ENCODE peak calls at places on chromosomes 11 and 22, in eight cellular contexts. C is lower lobe of right lung, D is stomach, J is astrocyte, M is left ventricle myocardium inferior, T is SJSA1, I is prostate gland, O is OCI-LY7. A is an unnamed sample.

GRCh38 chr22:21942407-21942895 is 10.2 kb downstream of the PPM1F start:
- DNase-seq in C (peak), O (no peak), J (peak), T (peak), D (peak), M (peak), I (no peak), A (peak)

GRCh38 chr11:77580712-77581337 is 8.9 kb upstream of the AQP11 start:
- DNase-seq in C (no peak), M (no peak), T (no peak), I (no peak), D (no peak), J (no peak), O (peak), A (no peak)

GRCh38 chr11:107916671-107917241 is 11.5 kb upstream of the RAB39A start:
- DNase-seq in J (no peak), M (no peak), C (no peak), I (no peak), O (peak), T (no peak), D (peak), A (no peak)

GRCh38 chr22:37912171-37912570 is 6.1 kb downstream of the MICALL1 start:
- DNase-seq in C (no peak), O (no peak), T (no peak), I (no peak), D (no peak), M (no peak), J (no peak), A (no peak)

GRCh38 chr11:119677840-119678239 is 51.2 kb downstream of the NECTIN1 start:
- DNase-seq in J (no peak), T (no peak), O (no peak), D (no peak), M (no peak), C (no peak), I (no peak), A (no peak)

GRCh38 chr22:25736378-25737011 is 5.5 kb upstream of the MYO18B start:
- DNase-seq in T (no peak), J (no peak), I (no peak), M (no peak), C (no peak), O (no peak), D (no peak), A (no peak)

GRCh38 chr22:37329239-37330140 is 47.2 kb downstream of the CYTH4 start:
- DNase-seq in T (no peak), C (no peak), J (peak), O (no peak), I (no peak), M (no peak), D (no peak), A (no peak)

GRCh38 chr11:18650859-18651557 is 16.9 kb upstream of the SPTY2D1 start:
- DNase-seq in J (no peak), I (peak), D (peak), T (peak), C (peak), M (no peak), O (peak), A (no peak)

GRCh38 chr22:22180738-22181514 is 63.7 kb upstream of the VPREB1 start:
- DNase-seq in T (no peak), J (no peak), M (no peak), I (no peak), D (no peak), O (no peak), C (no peak), A (no peak)

GRCh38 chr22:46484861-46485595 is 52.4 kb downstream of the CELSR1 start:
- DNase-seq in O (no peak), I (no peak), D (no peak), T (no peak), C (no peak), M (no peak), J (peak), A (no peak)

GRCh38 chr11:33634291-33634834 is 66.3 kb downstream of the C11orf91 start:
- DNase-seq in T (peak), J (peak), M (no peak), D (no peak), C (no peak), I (no peak), O (no peak), A (no peak)

GRCh38 chr22:25629613-25630012 is 65.1 kb downstream of the GRK3 start:
- DNase-seq in T (no peak), J (no peak), O (no peak), C (no peak), M (no peak), I (no peak), D (no peak), A (no peak)

GRCh38 chr11:7353100-7353499 is 101.4 kb downstream of the SYT9 start:
- DNase-seq in C (peak), O (peak), J (no peak), M (no peak), D (no peak), T (peak), I (no peak), A (no peak)

GRCh38 chr11:58968251-58968711 is 29.0 kb downstream of the GLYATL1 start:
- DNase-seq in O (no peak), D (peak), J (no peak), C (no peak), T (no peak), I (peak), M (peak), A (no peak)

GRCh38 chr11:87453531-87454089 is 415.9 kb downstream of the TMEM135 start:
- DNase-seq in M (no peak), D (no peak), C (no peak), I (no peak), T (no peak), J (no peak), O (peak), A (no peak)

GRCh38 chr22:36871669-36872081 is 10.9 kb downstream of the NCF4 start:
- DNase-seq in T (no peak), M (no peak), J (no peak), I (no peak), D (no peak), O (no peak), C (no peak), A (no peak)

DNA sequence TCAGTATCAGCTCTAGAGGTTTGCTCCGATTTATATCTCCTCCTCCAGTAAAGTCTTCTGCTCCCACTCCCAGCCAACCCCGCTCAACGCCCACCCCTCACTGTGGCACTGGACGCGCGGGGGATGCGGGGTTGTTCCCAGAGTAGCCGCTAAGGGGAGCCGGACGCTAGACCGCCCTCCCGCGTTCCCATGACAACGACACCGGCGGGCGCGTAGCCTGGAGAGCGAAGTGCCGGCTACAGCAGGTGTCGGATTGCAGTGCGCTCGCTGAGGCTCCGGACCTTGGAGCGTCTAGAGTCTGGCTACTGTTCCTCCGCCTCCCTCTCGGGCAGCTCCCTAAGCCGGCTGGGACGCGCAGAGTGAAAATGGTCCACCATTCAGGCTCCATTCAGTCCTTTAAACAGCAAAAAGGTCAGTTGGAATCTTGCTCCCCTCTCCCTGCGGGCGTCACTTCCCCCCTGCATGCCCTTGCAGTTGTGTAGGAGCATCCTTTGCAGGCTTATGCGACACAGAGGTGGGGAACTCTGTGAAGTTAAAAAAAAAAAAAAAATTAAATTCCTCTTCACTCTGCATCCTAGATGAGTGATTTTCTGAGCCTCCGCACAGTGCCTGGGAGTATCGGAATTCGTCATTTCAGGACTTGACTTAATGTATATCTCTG is at the start of gene ANO3:
- DNase-seq in M (peak), D (peak), T (peak), J (peak), O (no peak), I (peak), C (peak), A (peak)
- H3K4me3 ChIP-seq in M (peak), D (peak), T (no peak), J (peak), O (no peak), I (no peak), C (peak), A (no peak)

GRCh38 chr22:24159650-24160049 is 21.6 kb upstream of the SUSD2 start:
- DNase-seq in D (no peak), T (no peak), O (no peak), C (no peak), I (no peak), M (no peak), J (no peak), A (no peak)
- H3K4me3 ChIP-seq in D (no peak), T (no peak), O (no peak), C (no peak), I (no peak), M (no peak), J (no peak), A (no peak)

GRCh38 chr22:29004647-29005371 is 56.8 kb downstream of the C22orf31 start:
- DNase-seq in C (peak), M (peak), I (peak), O (no peak), T (no peak), J (peak), D (peak), A (peak)
- H3K4me3 ChIP-seq in C (peak), M (peak), I (no peak), O (no peak), T (no peak), J (no peak), D (no peak), A (no peak)

GRCh38 chr11:75981546-75981945 is 166.5 kb downstream of the UVRAG start:
- DNase-seq in M (no peak), J (no peak), O (no peak), I (no peak), T (no peak), D (no peak), C (no peak), A (no peak)

GRCh38 chr11:75982309-75982708 is 167.3 kb downstream of the UVRAG start:
- DNase-seq in D (no peak), J (no peak), I (no peak), O (no peak), M (no peak), T (no peak), C (no peak), A (no peak)

GRCh38 chr11:75980031-75980430 is 165.0 kb downstream of the UVRAG start:
- DNase-seq in C (no peak), D (no peak), O (no peak), I (no peak), J (no peak), M (no peak), T (no peak), A (no peak)
- H3K4me3 ChIP-seq in C (no peak), D (no peak), O (no peak), I (no peak), J (no peak), M (no peak), T (no peak), A (no peak)

DNA sequence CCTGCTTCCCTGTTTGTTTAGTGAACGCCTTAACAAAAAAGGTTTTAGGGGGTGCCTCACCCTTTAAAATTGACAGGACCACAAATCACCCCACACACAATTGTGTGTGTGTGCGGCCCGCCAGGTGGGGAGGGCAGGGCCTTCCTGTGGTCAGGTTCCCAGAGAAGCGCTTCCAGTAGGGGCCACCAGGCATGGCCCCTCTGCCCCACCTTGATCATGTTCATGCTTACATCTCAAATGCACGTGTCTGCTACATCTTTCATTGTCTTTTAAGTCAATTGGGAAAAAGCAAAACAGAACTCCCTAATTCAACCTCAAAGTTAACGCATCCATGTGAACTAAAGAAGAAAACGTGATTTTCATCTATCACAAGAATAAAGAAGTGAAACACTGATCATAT is 1335.3 kb downstream of the TBC1D22A start:
- DNase-seq in D (no peak), T (no peak), O (peak), M (no peak), I (no peak), J (no peak), C (no peak), A (no peak)
- H3K4me3 ChIP-seq in D (no peak), T (no peak), O (peak), M (no peak), I (no peak), J (no peak), C (no peak), A (no peak)

GRCh38 chr11:66743271-66743968 is 14.4 kb upstream of the SPTBN2 start:
- DNase-seq in C (peak), I (peak), M (no peak), D (peak), J (no peak), T (no peak), O (no peak), A (no peak)
- H3K4me3 ChIP-seq in C (peak), I (no peak), M (peak), D (peak), J (peak), T (peak), O (peak), A (no peak)

DNA sequence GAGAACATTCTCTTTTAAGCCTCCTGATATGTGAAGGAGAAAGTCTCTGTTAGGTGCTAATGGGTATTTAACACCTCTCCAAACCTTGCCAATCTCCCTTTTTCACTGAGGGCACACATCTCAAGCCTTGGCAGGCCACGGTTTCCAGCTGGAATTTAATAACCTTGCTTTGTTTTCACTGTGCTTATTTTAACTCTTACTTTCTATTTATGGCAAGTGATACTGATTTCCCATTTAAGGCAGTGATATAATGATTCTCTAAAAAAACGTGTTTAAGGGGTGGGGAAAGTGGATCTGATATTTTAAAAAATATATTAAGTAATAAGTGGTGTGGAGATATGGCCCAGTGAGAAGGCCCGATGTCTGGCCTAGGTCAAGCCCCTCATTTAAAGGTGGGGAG is 1.1 kb upstream of the RASD2 start:
- DNase-seq in T (no peak), M (no peak), D (no peak), J (no peak), I (no peak), O (no peak), C (no peak), A (no peak)
- H3K4me3 ChIP-seq in T (no peak), M (peak), D (no peak), J (peak), I (peak), O (peak), C (peak), A (no peak)

GRCh38 chr22:43342347-43343261 is 568 bp downstream of the SCUBE1 start:
- DNase-seq in C (no peak), J (no peak), T (no peak), I (no peak), M (no peak), O (no peak), D (no peak), A (no peak)
- H3K4me3 ChIP-seq in C (peak), J (no peak), T (no peak), I (peak), M (peak), O (no peak), D (peak), A (peak)

A was measured in right cardiac atrium.